ENCODE peak calls at places on chromosomes 13 and 19, in four cellular contexts. One of them, this sample, is unnamed. For H3K9me3, the result is how much of the 10 kb centered on the place peaks cover.

GRCh38 chr19:30504272-30504671 is 132.1 kb downstream of the ZNF536 start:
- DNase-seq in right atrium auricular region: no peak
- DNase-seq in naive thymus-derived CD4-positive, alpha-beta T cell: no peak
- DNase-seq in lower lobe of right lung: no peak
- DNase-seq in this sample: no peak

GRCh38 chr13:51942189-51942588 is 69.1 kb downstream of the ATP7B start:
- DNase-seq in right atrium auricular region: no peak
- DNase-seq in naive thymus-derived CD4-positive, alpha-beta T cell: no peak
- DNase-seq in lower lobe of right lung: no peak
- DNase-seq in this sample: no peak

GRCh38 chr19:42140125-42140754 is 8.0 kb upstream of the POU2F2 start:
- DNase-seq in right atrium auricular region: no peak
- DNase-seq in naive thymus-derived CD4-positive, alpha-beta T cell: no peak
- DNase-seq in lower lobe of right lung: peak
- DNase-seq in this sample: no peak

GRCh38 chr19:18021121-18021755 is 13.3 kb downstream of the ARRDC2 start:
- DNase-seq in right atrium auricular region: peak
- DNase-seq in naive thymus-derived CD4-positive, alpha-beta T cell: peak
- DNase-seq in lower lobe of right lung: peak
- DNase-seq in this sample: peak

GRCh38 chr13:113152894-113153809 is 5.3 kb upstream of the PROZ start:
- DNase-seq in right atrium auricular region: peak
- DNase-seq in naive thymus-derived CD4-positive, alpha-beta T cell: peak
- DNase-seq in lower lobe of right lung: peak
- DNase-seq in this sample: no peak

GRCh38 chr19:18167975-18168645 is 5.5 kb upstream of the IFI30 start:
- DNase-seq in right atrium auricular region: no peak
- DNase-seq in naive thymus-derived CD4-positive, alpha-beta T cell: no peak
- DNase-seq in lower lobe of right lung: peak
- DNase-seq in this sample: peak

GRCh38 chr19:48176226-48176625 is 5.7 kb downstream of the ZSWIM9 start:
- DNase-seq in right atrium auricular region: no peak
- DNase-seq in naive thymus-derived CD4-positive, alpha-beta T cell: no peak
- DNase-seq in lower lobe of right lung: no peak
- DNase-seq in this sample: no peak

GRCh38 chr19:48271531-48272151 is 1.8 kb downstream of the ZNF114 start:
- DNase-seq in right atrium auricular region: no peak
- DNase-seq in naive thymus-derived CD4-positive, alpha-beta T cell: no peak
- DNase-seq in lower lobe of right lung: peak
- DNase-seq in this sample: no peak

GRCh38 chr13:48749144-48749543 is 95.4 kb downstream of the CYSLTR2 start:
- DNase-seq in right atrium auricular region: no peak
- DNase-seq in naive thymus-derived CD4-positive, alpha-beta T cell: no peak
- DNase-seq in lower lobe of right lung: no peak
- DNase-seq in this sample: no peak

GRCh38 chr13:80084086-80084676 is 256.7 kb downstream of the SPRY2 start:
- DNase-seq in right atrium auricular region: no peak
- DNase-seq in naive thymus-derived CD4-positive, alpha-beta T cell: no peak
- DNase-seq in lower lobe of right lung: no peak
- DNase-seq in this sample: no peak

GRCh38 chr19:4839192-4839591 is 7.7 kb upstream of the TICAM1 start:
- DNase-seq in right atrium auricular region: no peak
- DNase-seq in naive thymus-derived CD4-positive, alpha-beta T cell: no peak
- DNase-seq in lower lobe of right lung: no peak
- DNase-seq in this sample: no peak

GRCh38 chr19:34457446-34457845 is 24.1 kb upstream of the WTIP start:
- DNase-seq in right atrium auricular region: no peak
- DNase-seq in naive thymus-derived CD4-positive, alpha-beta T cell: no peak
- DNase-seq in lower lobe of right lung: no peak
- DNase-seq in this sample: no peak

GRCh38 chr19:3785938-3786824 is at the start of gene MATK:
- DNase-seq in right atrium auricular region: no peak
- DNase-seq in naive thymus-derived CD4-positive, alpha-beta T cell: no peak
- DNase-seq in lower lobe of right lung: no peak
- DNase-seq in this sample: no peak

GRCh38 chr13:32857077-32857476 is 159.1 kb upstream of the KL start:
- DNase-seq in right atrium auricular region: no peak
- DNase-seq in naive thymus-derived CD4-positive, alpha-beta T cell: no peak
- DNase-seq in lower lobe of right lung: no peak
- DNase-seq in this sample: no peak

GRCh38 chr19:19964416-19964815 is 63.7 kb downstream of the ZNF93 start:
- DNase-seq in right atrium auricular region: no peak
- DNase-seq in naive thymus-derived CD4-positive, alpha-beta T cell: no peak
- DNase-seq in lower lobe of right lung: no peak
- DNase-seq in this sample: no peak

GRCh38 chr19:43743059-43743458 is 11.7 kb downstream of the SMG9 start:
- DNase-seq in right atrium auricular region: no peak
- DNase-seq in naive thymus-derived CD4-positive, alpha-beta T cell: no peak
- DNase-seq in lower lobe of right lung: no peak
- DNase-seq in this sample: no peak

GRCh38 chr13:32136061-32136460 is 104.5 kb downstream of the FRY start:
- DNase-seq in right atrium auricular region: no peak
- DNase-seq in naive thymus-derived CD4-positive, alpha-beta T cell: no peak
- DNase-seq in lower lobe of right lung: no peak
- DNase-seq in this sample: no peak

GRCh38 chr13:40464349-40464748 is 202.1 kb downstream of the FOXO1 start:
- DNase-seq in right atrium auricular region: no peak
- DNase-seq in naive thymus-derived CD4-positive, alpha-beta T cell: no peak
- DNase-seq in lower lobe of right lung: no peak
- DNase-seq in this sample: no peak

GRCh38 chr13:46593403-46593802 is 40.4 kb downstream of the LRCH1 start:
- DNase-seq in right atrium auricular region: no peak
- DNase-seq in naive thymus-derived CD4-positive, alpha-beta T cell: peak
- DNase-seq in lower lobe of right lung: no peak
- DNase-seq in this sample: peak

GRCh38 chr13:78137404-78138142 is 218.9 kb upstream of the EDNRB start:
- DNase-seq in right atrium auricular region: no peak
- DNase-seq in naive thymus-derived CD4-positive, alpha-beta T cell: peak
- DNase-seq in lower lobe of right lung: no peak
- DNase-seq in this sample: no peak

GRCh38 chr19:46718934-46719551 is 2.1 kb upstream of the PRKD2 start:
- DNase-seq in right atrium auricular region: no peak
- DNase-seq in naive thymus-derived CD4-positive, alpha-beta T cell: no peak
- DNase-seq in lower lobe of right lung: no peak
- DNase-seq in this sample: no peak

GRCh38 chr19:50330365-50331078 is 1.3 kb upstream of the KCNC3 start:
- DNase-seq in right atrium auricular region: no peak
- DNase-seq in naive thymus-derived CD4-positive, alpha-beta T cell: peak
- DNase-seq in lower lobe of right lung: peak
- DNase-seq in this sample: peak

GRCh38 chr13:99289674-99290337 is 17.4 kb downstream of the GPR183 start:
- DNase-seq in right atrium auricular region: no peak
- DNase-seq in naive thymus-derived CD4-positive, alpha-beta T cell: no peak
- DNase-seq in lower lobe of right lung: no peak
- DNase-seq in this sample: no peak

GRCh38 chr19:39154626-39155100 is 29.1 kb downstream of the PAK4 start:
- DNase-seq in right atrium auricular region: no peak
- DNase-seq in naive thymus-derived CD4-positive, alpha-beta T cell: no peak
- DNase-seq in lower lobe of right lung: peak
- DNase-seq in this sample: no peak

GRCh38 chr13:106450991-106451390 is 84.5 kb downstream of the EFNB2 start:
- DNase-seq in right atrium auricular region: no peak
- DNase-seq in naive thymus-derived CD4-positive, alpha-beta T cell: no peak
- DNase-seq in lower lobe of right lung: no peak
- DNase-seq in this sample: no peak

GRCh38 chr19:39641773-39642172 is 13.9 kb upstream of the LGALS16 start:
- DNase-seq in right atrium auricular region: no peak
- DNase-seq in naive thymus-derived CD4-positive, alpha-beta T cell: no peak
- DNase-seq in lower lobe of right lung: no peak
- DNase-seq in this sample: no peak

GRCh38 chr19:17615889-17616685 is 60.6 kb downstream of the COLGALT1 start:
- DNase-seq in right atrium auricular region: no peak
- DNase-seq in naive thymus-derived CD4-positive, alpha-beta T cell: no peak
- DNase-seq in lower lobe of right lung: no peak
- DNase-seq in this sample: no peak

GRCh38 chr13:101915333-101915732 is 462.9 kb downstream of the ITGBL1 start:
- DNase-seq in right atrium auricular region: no peak
- DNase-seq in naive thymus-derived CD4-positive, alpha-beta T cell: no peak
- DNase-seq in lower lobe of right lung: no peak
- DNase-seq in this sample: no peak

GRCh38 chr13:66962953-66963352 is 267.2 kb downstream of the PCDH9 start:
- DNase-seq in right atrium auricular region: no peak
- DNase-seq in naive thymus-derived CD4-positive, alpha-beta T cell: no peak
- DNase-seq in lower lobe of right lung: no peak
- DNase-seq in this sample: no peak

GRCh38 chr13:41696163-41697003 is 239.0 kb downstream of the RGCC start:
- DNase-seq in right atrium auricular region: no peak
- DNase-seq in naive thymus-derived CD4-positive, alpha-beta T cell: no peak
- DNase-seq in lower lobe of right lung: no peak
- DNase-seq in this sample: no peak

GRCh38 chr19:662207-662961 is 630 bp downstream of the RNF126 start:
- DNase-seq in right atrium auricular region: no peak
- DNase-seq in naive thymus-derived CD4-positive, alpha-beta T cell: no peak
- DNase-seq in lower lobe of right lung: peak
- DNase-seq in this sample: peak

GRCh38 chr19:18674616-18675015 is 8.9 kb upstream of the CRTC1 start:
- DNase-seq in right atrium auricular region: no peak
- DNase-seq in naive thymus-derived CD4-positive, alpha-beta T cell: no peak
- DNase-seq in lower lobe of right lung: no peak
- DNase-seq in this sample: no peak

DNA sequence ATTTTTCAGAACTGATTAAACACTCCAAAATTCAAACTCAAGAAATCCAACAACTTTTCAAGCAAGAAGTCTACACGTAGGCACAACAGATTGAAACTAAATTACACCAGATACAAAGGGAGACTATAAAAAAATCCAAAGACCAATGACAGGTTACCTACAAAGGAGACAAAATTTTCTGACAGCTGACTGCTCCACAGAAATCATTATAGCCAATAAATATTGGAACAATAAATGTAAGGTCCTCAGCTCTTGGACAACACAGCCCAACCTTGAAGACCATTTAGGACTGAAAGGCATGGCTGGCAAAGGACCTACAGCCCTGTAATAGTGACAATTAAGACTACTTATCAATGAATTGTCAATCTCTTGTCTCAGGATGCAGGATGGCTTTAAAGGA is 15.9 kb downstream of the ZNF350 start:
- DNase-seq in right atrium auricular region: no peak
- DNase-seq in naive thymus-derived CD4-positive, alpha-beta T cell: no peak
- DNase-seq in lower lobe of right lung: no peak
- DNase-seq in this sample: no peak
- H3K9me3 ChIP-seq in right atrium auricular region: half or more
- H3K9me3 ChIP-seq in naive thymus-derived CD4-positive, alpha-beta T cell: half or more
- H3K9me3 ChIP-seq in lower lobe of right lung: half or more
- H3K9me3 ChIP-seq in this sample: half or more

GRCh38 chr19:52451241-52451640 is 2.1 kb upstream of the ZNF578 start:
- DNase-seq in right atrium auricular region: no peak
- DNase-seq in naive thymus-derived CD4-positive, alpha-beta T cell: no peak
- DNase-seq in lower lobe of right lung: no peak
- DNase-seq in this sample: no peak

DNA sequence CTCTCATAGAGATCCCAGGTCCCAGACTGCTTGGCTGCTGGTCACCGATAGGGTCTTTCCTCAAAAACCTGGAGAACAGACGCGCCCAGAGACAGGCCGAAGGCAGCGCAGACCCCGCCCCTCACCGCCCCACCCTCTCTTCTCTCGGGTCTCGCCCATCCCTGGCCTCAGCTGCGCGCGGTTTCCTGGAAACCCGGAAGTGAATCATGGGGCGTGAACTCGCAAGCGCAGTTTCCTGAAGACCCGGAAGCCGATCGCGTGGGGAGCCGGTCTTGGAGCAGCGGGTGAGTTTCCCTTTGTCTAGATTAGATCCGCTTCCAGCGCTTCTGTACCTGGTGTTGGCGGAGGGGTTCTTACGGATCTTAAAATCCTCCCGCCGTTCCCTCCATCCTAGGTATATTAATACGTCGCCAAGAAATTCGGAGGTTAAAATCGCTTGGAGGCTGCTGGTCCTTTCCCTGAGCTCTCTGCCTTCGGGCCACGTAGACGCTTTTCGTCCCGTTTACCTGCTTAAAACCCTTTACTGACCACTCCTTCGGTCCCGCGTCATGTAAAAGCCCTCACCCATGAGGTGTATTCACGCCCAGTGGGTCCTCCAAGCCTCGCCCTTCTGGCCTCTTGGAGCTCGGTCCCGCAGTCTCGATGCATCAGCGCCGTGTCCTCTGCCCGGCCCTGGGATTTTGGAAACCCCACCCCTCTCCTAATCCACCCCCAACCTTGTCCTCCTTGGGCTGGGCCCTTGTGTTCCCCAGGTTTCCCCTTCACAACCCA is at the start of gene ZNF578:
- DNase-seq in right atrium auricular region: peak
- DNase-seq in naive thymus-derived CD4-positive, alpha-beta T cell: peak
- DNase-seq in lower lobe of right lung: peak
- DNase-seq in this sample: peak
- H3K9me3 ChIP-seq in right atrium auricular region: under half
- H3K9me3 ChIP-seq in naive thymus-derived CD4-positive, alpha-beta T cell: under half
- H3K9me3 ChIP-seq in lower lobe of right lung: half or more
- H3K9me3 ChIP-seq in this sample: under half

DNA sequence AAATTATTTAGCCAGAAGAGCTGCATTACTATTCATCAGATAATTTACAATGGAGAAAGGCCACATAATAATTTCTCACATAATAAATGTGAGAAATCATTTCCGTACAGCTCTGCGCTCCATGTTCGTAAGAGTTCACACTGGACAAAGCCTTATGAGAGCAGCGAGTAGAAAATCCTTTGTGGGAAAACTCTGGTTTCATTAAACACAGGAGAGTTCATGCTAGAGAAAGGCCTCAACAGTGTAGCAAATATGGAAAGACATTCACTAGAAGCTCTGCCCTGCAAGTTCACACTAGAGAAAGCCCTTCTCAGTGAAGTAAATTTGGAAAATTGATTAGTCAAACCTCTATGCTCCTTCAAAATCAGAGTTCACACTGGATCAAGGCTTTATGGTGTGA is 8.4 kb downstream of the ZNF776 start:
- DNase-seq in right atrium auricular region: no peak
- DNase-seq in naive thymus-derived CD4-positive, alpha-beta T cell: no peak
- DNase-seq in lower lobe of right lung: no peak
- DNase-seq in this sample: no peak
- H3K9me3 ChIP-seq in right atrium auricular region: under half
- H3K9me3 ChIP-seq in naive thymus-derived CD4-positive, alpha-beta T cell: half or more
- H3K9me3 ChIP-seq in lower lobe of right lung: half or more
- H3K9me3 ChIP-seq in this sample: half or more

GRCh38 chr19:6608950-6609349 is 18.0 kb upstream of the CD70 start:
- DNase-seq in right atrium auricular region: peak
- DNase-seq in naive thymus-derived CD4-positive, alpha-beta T cell: no peak
- DNase-seq in lower lobe of right lung: no peak
- DNase-seq in this sample: no peak

GRCh38 chr19:6613711-6614110 is 22.8 kb upstream of the CD70 start:
- DNase-seq in right atrium auricular region: peak
- DNase-seq in naive thymus-derived CD4-positive, alpha-beta T cell: no peak
- DNase-seq in lower lobe of right lung: no peak
- DNase-seq in this sample: no peak

GRCh38 chr19:6610934-6611370 is 20.0 kb upstream of the CD70 start:
- DNase-seq in right atrium auricular region: peak
- DNase-seq in naive thymus-derived CD4-positive, alpha-beta T cell: no peak
- DNase-seq in lower lobe of right lung: no peak
- DNase-seq in this sample: no peak

GRCh38 chr19:6616011-6616410 is 25.1 kb upstream of the CD70 start:
- DNase-seq in right atrium auricular region: no peak
- DNase-seq in naive thymus-derived CD4-positive, alpha-beta T cell: no peak
- DNase-seq in lower lobe of right lung: no peak
- DNase-seq in this sample: no peak

GRCh38 chr19:6611441-6611852 is 20.5 kb upstream of the CD70 start:
- DNase-seq in right atrium auricular region: no peak
- DNase-seq in naive thymus-derived CD4-positive, alpha-beta T cell: no peak
- DNase-seq in lower lobe of right lung: no peak
- DNase-seq in this sample: no peak
- H3K9me3 ChIP-seq in right atrium auricular region: under half
- H3K9me3 ChIP-seq in naive thymus-derived CD4-positive, alpha-beta T cell: under half
- H3K9me3 ChIP-seq in lower lobe of right lung: under half
- H3K9me3 ChIP-seq in this sample: under half